ENCODE peak calls at places on chromosomes 7 and 10, in six cellular contexts. G is naive thymus-derived CD4-positive, alpha-beta T cell; D is HCT116; Z is brain microvascular endothelial cell; I is HepG2; M is MM.1S. Q is an unnamed sample.
A peak's percentile ranks its signal among the peaks of the same experiment; 100 is the strongest.

GRCh38 chr10:46220872-46221538 is 65.8 kb upstream of the ANTXRL start:
- DNase-seq in M (no peak), D (no peak), Z (no peak), I (peak; percentile 11), G (no peak), Q (peak; percentile 45)

GRCh38 chr10:110410329-110411046 is 87.2 kb upstream of the DUSP5 start:
- DNase-seq in D (peak; percentile 91), I (peak; percentile 42), G (no peak), M (no peak), Z (peak; percentile 91), Q (peak; percentile 52)

GRCh38 chr7:42102301-42102700 is 134.7 kb downstream of the GLI3 start:
- DNase-seq in M (no peak), G (no peak), Z (no peak), D (no peak), I (no peak), Q (no peak)

GRCh38 chr10:70711911-70712310 is 39.6 kb downstream of the ADAMTS14 start:
- DNase-seq in M (no peak), I (no peak), G (no peak), Z (no peak), D (no peak), Q (no peak)

GRCh38 chr7:130943336-130943901 is 209.4 kb upstream of the KLF14 start:
- DNase-seq in G (no peak), Z (peak; percentile 70), D (no peak), M (no peak), I (no peak), Q (no peak)

GRCh38 chr7:41955475-41956243 is 252.8 kb upstream of the INHBA start:
- DNase-seq in M (no peak), G (no peak), Z (peak; percentile 97), I (no peak), D (no peak), Q (peak; percentile 84)

GRCh38 chr10:82266438-82266837 is 391.4 kb downstream of the NRG3 start:
- DNase-seq in D (no peak), M (no peak), Z (peak; percentile 3), I (no peak), G (no peak), Q (no peak)

GRCh38 chr10:110872145-110872983 is 636 bp downstream of the PDCD4 start:
- DNase-seq in M (peak; percentile 50), D (no peak), G (peak; percentile 59), Z (peak; percentile 85), I (peak; percentile 69), Q (peak; percentile 80)

GRCh38 chr7:137961200-137962177 is 40.4 kb downstream of the CREB3L2 start:
- DNase-seq in I (no peak), Z (no peak), D (no peak), M (no peak), G (no peak), Q (no peak)

GRCh38 chr7:12623885-12624498 is 53.5 kb downstream of the SCIN start:
- DNase-seq in I (no peak), M (peak; percentile 42), Z (no peak), D (peak; percentile 13), G (no peak), Q (no peak)

GRCh38 chr7:28685660-28686417 is 272.3 kb downstream of the TRIL start:
- DNase-seq in G (no peak), M (no peak), Z (peak; percentile 99), D (peak; percentile 65), I (peak; percentile 68), Q (peak; percentile 95)

GRCh38 chr7:139725077-139725476 is 52.7 kb downstream of the HIPK2 start:
- DNase-seq in M (no peak), I (no peak), G (no peak), D (no peak), Z (peak; percentile 68), Q (no peak)

GRCh38 chr7:18685961-18686360 is 190.4 kb downstream of the HDAC9 start:
- DNase-seq in I (no peak), D (no peak), Z (peak; percentile 31), M (no peak), G (no peak), Q (no peak)

GRCh38 chr7:129502708-129503685 is 666 bp downstream of the SMKR1 start:
- DNase-seq in G (peak; percentile 13), D (no peak), M (peak; percentile 7), I (no peak), Z (no peak), Q (peak; percentile 4)

GRCh38 chr7:47379629-47380324 is 202.1 kb downstream of the TNS3 start:
- DNase-seq in Z (peak; percentile 44), I (no peak), M (no peak), D (peak; percentile 45), G (no peak), Q (peak; percentile 70)

GRCh38 chr10:64033710-64034109 is 512.5 kb downstream of the REEP3 start:
- DNase-seq in D (no peak), I (no peak), M (no peak), Z (no peak), G (no peak), Q (no peak)

GRCh38 chr10:689433-690226 is at the start of gene DIP2C:
- DNase-seq in M (no peak), Z (peak; percentile 43), I (peak; percentile 16), G (no peak), D (peak; percentile 16), Q (peak; percentile 84)

GRCh38 chr10:42981358-42982236 is 95.3 kb upstream of the RET start:
- DNase-seq in Z (no peak), M (no peak), D (no peak), I (no peak), G (no peak), Q (no peak)

GRCh38 chr7:16409777-16410176 is 11.6 kb downstream of the CRPPA start:
- DNase-seq in Z (no peak), G (no peak), D (no peak), M (no peak), I (no peak), Q (no peak)

GRCh38 chr7:20365486-20365885 is 34.8 kb downstream of the ITGB8 start:
- DNase-seq in M (no peak), I (no peak), Z (no peak), D (no peak), G (no peak), Q (no peak)

GRCh38 chr10:132136097-132136521 is 50.6 kb upstream of the DPYSL4 start:
- DNase-seq in D (no peak), G (no peak), M (no peak), I (no peak), Z (no peak), Q (no peak)

GRCh38 chr7:135944753-135945152 is 32.4 kb downstream of the MTPN start:
- DNase-seq in D (no peak), M (no peak), I (no peak), Z (no peak), G (no peak), Q (no peak)

GRCh38 chr7:127665922-127666321 is 13.9 kb downstream of the SND1 start:
- DNase-seq in I (no peak), M (no peak), D (no peak), Z (no peak), G (no peak), Q (no peak)

GRCh38 chr7:136027160-136027559 is 50.0 kb upstream of the MTPN start:
- DNase-seq in D (no peak), G (no peak), I (no peak), Z (no peak), M (no peak), Q (no peak)

GRCh38 chr7:124459101-124460052 is 306.2 kb downstream of the GPR37 start:
- DNase-seq in I (peak; percentile 21), Z (no peak), M (no peak), G (no peak), D (no peak), Q (no peak)

DNA sequence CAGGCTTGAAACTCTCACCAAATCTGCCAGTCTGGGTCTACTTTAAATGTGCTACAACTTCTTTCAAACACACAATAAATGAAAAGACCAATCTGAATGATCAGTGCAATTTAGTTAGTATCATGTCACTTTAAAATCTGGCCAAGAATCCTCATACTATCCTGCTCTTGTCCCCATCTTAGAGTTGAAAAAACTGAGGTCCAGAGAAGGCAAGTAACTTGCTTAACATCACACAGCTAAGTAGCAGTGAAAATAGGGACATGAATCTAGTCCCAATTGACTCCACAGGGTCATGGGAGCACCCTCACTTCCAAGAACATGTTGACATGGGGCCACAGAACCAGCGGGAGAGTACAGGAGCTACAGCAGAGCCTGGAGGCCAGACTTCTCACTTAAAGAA is 3.1 kb upstream of the GDF10 start:
- DNase-seq in I (no peak), Z (no peak), G (no peak), M (no peak), D (no peak), Q (no peak)
- H3K27me3 ChIP-seq in I (peaks cover 59% of the 10 kb centered on the region), Z (peaks cover 26% of the 10 kb centered on the region), G (no peaks in the 10 kb centered on the region), M (no peaks in the 10 kb centered on the region), D (peaks cover 6% of the 10 kb centered on the region), Q (no peaks in the 10 kb centered on the region)

DNA sequence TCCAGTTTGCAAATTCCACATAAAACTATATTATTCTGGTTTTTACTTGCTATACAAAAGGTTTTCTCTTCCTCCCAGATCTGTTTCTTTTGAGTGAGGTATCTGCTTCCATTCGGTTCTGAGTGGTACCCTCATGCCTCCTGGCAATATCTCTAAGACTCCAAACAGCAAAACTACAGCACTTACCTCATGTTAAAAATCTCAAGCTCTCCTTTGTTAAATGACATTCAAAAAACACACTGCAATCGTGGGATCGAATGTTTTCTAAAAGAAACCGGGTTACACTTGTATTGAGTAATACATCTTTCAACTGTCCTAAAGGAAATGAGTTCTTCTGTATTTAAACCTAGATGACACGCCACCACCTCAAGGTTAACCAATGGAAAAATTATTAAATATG is 11.1 kb downstream of the YWHAG start:
- DNase-seq in M (no peak), D (no peak), I (no peak), Z (no peak), G (no peak), Q (no peak)
- H3K36me3 ChIP-seq in M (peaks cover 27% of the 10 kb centered on the region), D (peaks cover 37% of the 10 kb centered on the region), I (peaks cover 17% of the 10 kb centered on the region), Z (peaks cover 62% of the 10 kb centered on the region), G (peaks cover 7% of the 10 kb centered on the region), Q (peaks cover 26% of the 10 kb centered on the region)

DNA sequence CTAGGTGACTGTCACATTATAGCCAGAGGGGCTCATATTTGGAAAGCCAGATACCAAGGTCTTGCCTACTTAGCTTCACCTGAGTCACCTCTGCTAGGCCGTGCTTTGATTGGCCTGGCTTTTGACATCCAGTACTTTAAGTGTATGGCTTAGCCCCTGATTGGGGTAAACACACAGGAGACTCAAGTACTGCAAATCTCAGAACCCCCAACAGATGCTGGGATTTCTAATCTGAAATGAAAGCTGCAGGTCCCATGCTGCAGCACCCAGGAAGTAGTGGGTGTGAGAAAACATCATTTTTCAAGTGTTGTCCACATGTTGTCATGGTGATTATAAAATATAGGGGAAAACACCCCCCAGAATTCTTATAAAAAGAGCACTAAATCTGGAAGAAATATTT is 76.2 kb downstream of the WIPF3 start:
- DNase-seq in D (no peak), Z (no peak), M (no peak), G (no peak), I (no peak), Q (no peak)
- H3K27ac ChIP-seq in D (no peak overlapping the region), Z (no peak overlapping the region), M (no peak overlapping the region), G (no peak overlapping the region), I (no peak overlapping the region), Q (no peak overlapping the region)

GRCh38 chr7:68409851-68410250 is 1188.4 kb upstream of the AUTS2 start:
- DNase-seq in G (no peak), M (no peak), D (no peak), Z (no peak), I (no peak), Q (no peak)

GRCh38 chr7:68408873-68409272 is 1189.4 kb upstream of the AUTS2 start:
- DNase-seq in Z (no peak), D (no peak), G (no peak), M (no peak), I (no peak), Q (no peak)

GRCh38 chr7:68414631-68415425 is 1183.4 kb upstream of the AUTS2 start:
- DNase-seq in M (no peak), Z (no peak), D (no peak), I (no peak), G (no peak), Q (no peak)

GRCh38 chr7:68407460-68407859 is 1190.8 kb upstream of the AUTS2 start:
- DNase-seq in G (no peak), I (no peak), Z (no peak), M (no peak), D (no peak), Q (no peak)

GRCh38 chr7:68411742-68412141 is 1186.5 kb upstream of the AUTS2 start:
- DNase-seq in G (no peak), D (no peak), Z (no peak), M (no peak), I (no peak), Q (no peak)
- H3K27me3 ChIP-seq in G (no peaks in the 10 kb centered on the region), D (no peaks in the 10 kb centered on the region), Z (no peaks in the 10 kb centered on the region), M (no peaks in the 10 kb centered on the region), I (no peaks in the 10 kb centered on the region), Q (no peaks in the 10 kb centered on the region)